ENCODE peak calls at places on chromosomes 5 and 9, in seven cellular contexts. T, O, U, G, E, W and P are unnamed samples.

GRCh38 chr5:509632-510185 is 14.5 kb downstream of the SLC9A3 start:
- DNase-seq in T (no peak), O (no peak), U (no peak), G (no peak), E (no peak), W (no peak), P (no peak)

GRCh38 chr5:37495210-37495609 is 116.1 kb downstream of the WDR70 start:
- DNase-seq in T (no peak), O (peak; percentile 62), U (no peak), G (no peak), E (no peak), W (no peak), P (no peak)

GRCh38 chr5:163963881-163964280 is 458.5 kb downstream of the MAT2B start:
- DNase-seq in T (no peak), O (peak; percentile 33), U (no peak), G (no peak), E (no peak), W (no peak), P (no peak)

GRCh38 chr5:114116981-114117380 is 244.9 kb upstream of the KCNN2 start:
- DNase-seq in T (no peak), O (no peak), U (no peak), G (no peak), E (no peak), W (no peak), P (no peak)

GRCh38 chr9:135905380-135906282 is 1.7 kb downstream of the CAMSAP1 start:
- DNase-seq in T (no peak), O (peak; percentile 60), U (no peak), G (peak; percentile 39), E (no peak), W (peak; percentile 9), P (no peak)

GRCh38 chr9:107019216-107019615 is 156.2 kb downstream of the ZNF462 start:
- DNase-seq in T (no peak), O (peak; percentile 88), U (no peak), G (no peak), E (no peak), W (no peak), P (no peak)

GRCh38 chr5:42617411-42617810 is 139.2 kb upstream of the CCDC152 start:
- DNase-seq in T (no peak), O (no peak), U (no peak), G (no peak), E (no peak), W (no peak), P (no peak)

GRCh38 chr5:110738503-110738811 is 350 bp upstream of the SLC25A46 start:
- DNase-seq in T (peak; percentile 70), O (no peak), U (no peak), G (no peak), E (no peak), W (no peak), P (peak; percentile 68)

GRCh38 chr5:11483630-11484029 is 420.6 kb downstream of the CTNND2 start:
- DNase-seq in T (no peak), O (no peak), U (no peak), G (no peak), E (no peak), W (no peak), P (no peak)

GRCh38 chr9:133257398-133258053 is 17.5 kb downstream of the ABO start:
- DNase-seq in T (no peak), O (no peak), U (peak; percentile 68), G (no peak), E (peak; percentile 41), W (peak; percentile 72), P (no peak)

GRCh38 chr9:543478-543877 is 298.0 kb upstream of the DMRT1 start:
- DNase-seq in T (no peak), O (no peak), U (no peak), G (no peak), E (no peak), W (no peak), P (no peak)

GRCh38 chr5:123429993-123430392 is 6.8 kb upstream of the CEP120 start:
- DNase-seq in T (no peak), O (peak; percentile 97), U (no peak), G (no peak), E (no peak), W (no peak), P (no peak)

GRCh38 chr5:57243286-57244137 is 69.7 kb downstream of the GPBP1 start:
- DNase-seq in T (no peak), O (no peak), U (no peak), G (no peak), E (no peak), W (no peak), P (peak; percentile 34)

GRCh38 chr5:33594006-33594405 is 153.2 kb downstream of the TARS1 start:
- DNase-seq in T (no peak), O (peak; percentile 58), U (no peak), G (no peak), E (no peak), W (no peak), P (no peak)

GRCh38 chr5:74206571-74207550 is 433.7 kb downstream of the ENC1 start:
- DNase-seq in T (no peak), O (peak; percentile 72), U (peak; percentile 56), G (peak; percentile 63), E (peak; percentile 54), W (peak; percentile 77), P (no peak)

GRCh38 chr5:134029156-134029555 is 24.4 kb upstream of the VDAC1 start:
- DNase-seq in T (no peak), O (peak; percentile 97), U (no peak), G (no peak), E (no peak), W (no peak), P (no peak)

GRCh38 chr5:179486596-179487051 is 63.7 kb upstream of the RUFY1 start:
- DNase-seq in T (no peak), O (peak; percentile 30), U (no peak), G (no peak), E (no peak), W (no peak), P (no peak)

GRCh38 chr5:1152771-1153282 is 41.0 kb upstream of the SLC12A7 start:
- DNase-seq in T (no peak), O (no peak), U (no peak), G (no peak), E (no peak), W (no peak), P (no peak)

GRCh38 chr9:135480071-135480941 is 724 bp downstream of the PPP1R26 start:
- DNase-seq in T (peak; percentile 71), O (peak; percentile 37), U (no peak), G (peak; percentile 63), E (no peak), W (no peak), P (peak; percentile 62)

GRCh38 chr5:83956386-83956785 is 235.7 kb upstream of the HAPLN1 start:
- DNase-seq in T (no peak), O (peak; percentile 3), U (no peak), G (no peak), E (no peak), W (no peak), P (no peak)

GRCh38 chr5:96094904-96095303 is 133.3 kb upstream of the ELL2 start:
- DNase-seq in T (no peak), O (no peak), U (no peak), G (no peak), E (no peak), W (peak; percentile 19), P (no peak)

GRCh38 chr9:92510747-92511146 is 25.0 kb downstream of the ECM2 start:
- DNase-seq in T (no peak), O (no peak), U (no peak), G (no peak), E (no peak), W (no peak), P (peak; percentile 35)

GRCh38 chr9:106830527-106831140 is 32.3 kb upstream of the ZNF462 start:
- DNase-seq in T (no peak), O (peak; percentile 6), U (no peak), G (no peak), E (no peak), W (no peak), P (no peak)

GRCh38 chr5:67824852-67825251 is 390.7 kb upstream of the PIK3R1 start:
- DNase-seq in T (no peak), O (no peak), U (no peak), G (no peak), E (no peak), W (no peak), P (no peak)
- TF ChIP-seq CTCF in T (no peak), O (no peak), U (no peak), G (no peak), E (no peak), W (no peak), P (no peak)

GRCh38 chr9:13274901-13275641 is 4.4 kb downstream of the MPDZ start:
- DNase-seq in T (no peak), O (peak; percentile 76), U (no peak), G (no peak), E (no peak), W (no peak), P (no peak)

GRCh38 chr9:13278023-13278367 is 1.5 kb downstream of the MPDZ start:
- DNase-seq in T (no peak), O (peak; percentile 54), U (no peak), G (no peak), E (no peak), W (no peak), P (no peak)

GRCh38 chr9:13281356-13282016 is 2.0 kb upstream of the MPDZ start:
- DNase-seq in T (no peak), O (no peak), U (no peak), G (no peak), E (no peak), W (no peak), P (no peak)

GRCh38 chr9:13279284-13280162 is at the start of gene MPDZ:
- DNase-seq in T (peak; percentile 25), O (peak; percentile 68), U (peak; percentile 81), G (peak; percentile 62), E (peak; percentile 83), W (peak; percentile 76), P (peak; percentile 19)

GRCh38 chr9:13278368-13279246 is 885 bp downstream of the MPDZ start:
- DNase-seq in T (no peak), O (peak; percentile 77), U (peak; percentile 76), G (peak; percentile 50), E (peak; percentile 67), W (peak; percentile 74), P (peak; percentile 11)
- TF ChIP-seq CTCF in T (no peak), O (peak; percentile 24), U (no peak), G (peak; percentile 15), E (no peak), W (no peak), P (no peak)

GRCh38 chr5:32163053-32163452 is 11.1 kb downstream of the GOLPH3 start:
- DNase-seq in T (no peak), O (no peak), U (no peak), G (no peak), E (no peak), W (no peak), P (no peak)
- TF ChIP-seq CTCF in T (no peak), O (no peak), U (no peak), G (no peak), E (no peak), W (no peak), P (no peak)

GRCh38 chr5:21810737-21811316 is 1042.3 kb downstream of the CDH12 start:
- DNase-seq in T (no peak), O (peak; percentile 57), U (no peak), G (no peak), E (no peak), W (no peak), P (no peak)
- TF ChIP-seq CTCF in T (peak; percentile 43), O (peak; percentile 35), U (no peak), G (peak; percentile 32), E (peak; percentile 45), W (no peak), P (peak; percentile 38)

DNA sequence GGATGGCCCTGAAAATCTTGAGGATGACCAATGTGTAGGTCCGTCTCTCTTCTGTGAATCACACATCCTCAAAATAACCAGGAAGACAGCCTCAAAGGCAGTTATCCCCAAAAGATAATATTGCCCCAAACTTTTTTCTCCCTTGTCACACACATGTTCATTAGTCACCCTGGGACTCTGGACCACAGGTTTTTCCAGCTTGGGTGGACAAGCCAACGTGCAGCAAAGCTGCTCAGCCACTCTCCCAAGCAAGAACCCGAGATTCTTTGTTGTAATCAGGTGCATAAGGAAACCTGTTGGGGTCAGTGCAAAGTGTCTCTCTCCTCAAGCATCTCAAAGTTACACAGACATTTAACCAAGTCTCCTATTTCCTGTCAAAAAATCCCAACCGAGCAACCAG is 196.6 kb downstream of the GNA14 start:
- DNase-seq in T (no peak), O (no peak), U (no peak), G (no peak), E (no peak), W (no peak), P (no peak)
- TF ChIP-seq CTCF in T (no peak), O (no peak), U (no peak), G (no peak), E (no peak), W (no peak), P (no peak)